ENCODE peak calls at places on chromosomes 11 and 22, in seven cellular contexts. O is C1 segment of cervical spinal cord; S is endothelial cell of umbilical vein; V is NCI-H2081; L is iris pigment epithelial cell; U is neuronal stem cell; K is activated naive CD8-positive, alpha-beta T cell treated with anti-CD3 and anti-CD28 coated beads, Interleukin-2, amount 50 U/mL, for 24 hours. J is an unnamed sample.
A peak's percentile ranks its signal among the peaks of the same experiment; 100 is the strongest.

GRCh38 chr11:65479184-65480145 is 19.4 kb upstream of the MALAT1 start:
- DNase-seq in K (no peak), S (peak; percentile 74), V (peak; percentile 34), L (peak; percentile 89), O (no peak), U (no peak), J (peak; percentile 99)

GRCh38 chr11:127470485-127470884 is 469.9 kb upstream of the KIRREL3 start:
- DNase-seq in S (peak; percentile 2), K (peak; percentile 5), U (no peak), L (peak; percentile 0), V (peak; percentile 31), O (no peak), J (no peak)

GRCh38 chr22:39661842-39662676 is 91.5 kb downstream of the CACNA1I start:
- DNase-seq in U (no peak), S (no peak), L (no peak), V (no peak), O (no peak), K (peak; percentile 84), J (no peak)

GRCh38 chr22:36258750-36259619 is 6.1 kb downstream of the APOL1 start:
- DNase-seq in K (peak; percentile 31), V (no peak), S (peak; percentile 68), U (peak; percentile 74), O (no peak), L (peak; percentile 71), J (peak; percentile 77)

GRCh38 chr11:94060401-94060800 is 39.2 kb downstream of the HEPHL1 start:
- DNase-seq in O (no peak), S (no peak), U (no peak), K (no peak), L (peak; percentile 18), V (no peak), J (peak; percentile 12)

GRCh38 chr11:126522152-126522551 is 166.7 kb downstream of the ST3GAL4 start:
- DNase-seq in L (no peak), O (no peak), U (no peak), S (no peak), K (no peak), V (no peak), J (no peak)

GRCh38 chr11:84780689-84781293 is 846.4 kb downstream of the DLG2 start:
- DNase-seq in V (peak; percentile 30), K (no peak), L (peak; percentile 33), O (no peak), U (peak; percentile 17), S (no peak), J (peak; percentile 3)

GRCh38 chr22:32842486-32842885 is 41.0 kb downstream of the TIMP3 start:
- DNase-seq in L (peak; percentile 8), K (no peak), S (no peak), O (no peak), V (no peak), U (no peak), J (no peak)

GRCh38 chr11:65503923-65504670 is 5.3 kb downstream of the MALAT1 start:
- DNase-seq in U (no peak), L (peak; percentile 47), V (no peak), O (no peak), S (peak; percentile 50), K (no peak), J (peak; percentile 78)

GRCh38 chr11:61273151-61274078 is 21.7 kb downstream of the VWCE start:
- DNase-seq in O (peak; percentile 36), U (no peak), V (no peak), S (no peak), K (no peak), L (no peak), J (no peak)

J was measured in fibroblast of villous mesenchyme.